ENCODE peak calls at places on chromosomes 7 and 10, in eight cellular contexts. I is bronchial epithelial cell, W is uterus, N is Peyer's patch, S is AG04450, J is cardiac muscle cell, Q is suprapubic skin, A is GM23248. G is an unnamed sample.

GRCh38 chr7:78141533-78142281 is 343.1 kb downstream of the PHTF2 start:
- DNase-seq in Q (no peak), S (peak; percentile 51), W (no peak), I (no peak), N (no peak), A (peak; percentile 82), J (peak; percentile 50), G (no peak)

GRCh38 chr7:134234216-134234615 is 82.5 kb downstream of the SLC35B4 start:
- DNase-seq in A (no peak), J (no peak), N (no peak), W (no peak), I (no peak), S (no peak), Q (no peak), G (no peak)

GRCh38 chr10:115711306-115711705 is 561.7 kb downstream of the GFRA1 start:
- DNase-seq in N (no peak), S (no peak), Q (no peak), J (no peak), W (no peak), I (no peak), A (no peak), G (no peak)

GRCh38 chr10:121449457-121450045 is 148.7 kb downstream of the FGFR2 start:
- DNase-seq in I (no peak), N (no peak), J (no peak), S (no peak), W (no peak), A (no peak), Q (no peak), G (no peak)

GRCh38 chr10:49110684-49111319 is 4.5 kb downstream of the VSTM4 start:
- DNase-seq in J (no peak), Q (no peak), S (no peak), I (no peak), W (no peak), N (no peak), A (no peak), G (no peak)

GRCh38 chr7:124992881-124993562 is 63.4 kb upstream of the POT1 start:
- DNase-seq in I (peak; percentile 88), W (no peak), S (peak; percentile 57), J (peak; percentile 91), A (peak; percentile 89), N (no peak), Q (no peak), G (no peak)

GRCh38 chr7:106050002-106050742 is 61.9 kb downstream of the SYPL1 start:
- DNase-seq in N (no peak), J (peak; percentile 93), W (peak; percentile 61), I (peak; percentile 82), S (peak; percentile 38), A (peak; percentile 87), Q (no peak), G (no peak)

GRCh38 chr10:103584216-103585010 is 90.9 kb downstream of the NEURL1 start:
- DNase-seq in J (peak; percentile 38), I (no peak), S (no peak), Q (no peak), W (no peak), A (peak; percentile 83), N (peak; percentile 78), G (no peak)

GRCh38 chr7:250523-250922 is 39.4 kb upstream of the FOXL3 start:
- DNase-seq in W (no peak), S (no peak), N (no peak), I (no peak), A (no peak), Q (no peak), J (no peak), G (no peak)

GRCh38 chr10:83410570-83410969 is 728.7 kb upstream of the GHITM start:
- DNase-seq in I (no peak), J (no peak), Q (no peak), N (no peak), A (no peak), W (no peak), S (no peak), G (no peak)

GRCh38 chr10:28489201-28489600 is 43.7 kb upstream of the WAC start:
- DNase-seq in W (no peak), A (no peak), Q (no peak), N (no peak), S (no peak), I (no peak), J (no peak), G (no peak)

GRCh38 chr10:28495084-28495483 is 37.8 kb upstream of the WAC start:
- DNase-seq in J (no peak), Q (no peak), I (no peak), N (no peak), A (no peak), S (no peak), W (no peak), G (no peak)

GRCh38 chr10:28494420-28494819 is 38.5 kb upstream of the WAC start:
- DNase-seq in A (no peak), J (no peak), I (no peak), S (no peak), W (no peak), Q (no peak), N (no peak), G (no peak)

GRCh38 chr10:28492556-28492955 is 40.4 kb upstream of the WAC start:
- DNase-seq in I (no peak), N (no peak), A (no peak), Q (no peak), J (no peak), S (no peak), W (no peak), G (no peak)

GRCh38 chr10:28492093-28492492 is 40.8 kb upstream of the WAC start:
- DNase-seq in I (no peak), W (no peak), A (no peak), J (no peak), Q (no peak), S (no peak), N (no peak), G (no peak)
- H3K4me3 ChIP-seq in I (no peak overlapping the region), W (no peak overlapping the region), A (no peak overlapping the region), J (no peak overlapping the region), Q (no peak overlapping the region), S (no peak overlapping the region), N (no peak overlapping the region), G (no peak overlapping the region)

GRCh38 chr7:35036361-35037171 is 719 bp downstream of the DPY19L1 start:
- DNase-seq in N (peak; percentile 81), I (peak; percentile 41), Q (no peak), A (peak; percentile 83), W (peak; percentile 41), J (peak; percentile 78), S (no peak), G (peak; percentile 75)

GRCh38 chr7:35037211-35037525 is at the start of gene DPY19L1:
- DNase-seq in W (no peak), S (no peak), I (no peak), N (no peak), Q (no peak), J (no peak), A (no peak), G (no peak)

GRCh38 chr7:35037526-35038339 is 448 bp upstream of the DPY19L1 start:
- DNase-seq in S (peak; percentile 81), W (peak; percentile 90), N (peak; percentile 98), Q (peak; percentile 90), I (peak; percentile 65), J (peak; percentile 98), A (peak; percentile 99), G (peak; percentile 93)

GRCh38 chr7:35038340-35038738 is 1.1 kb upstream of the DPY19L1 start:
- DNase-seq in W (no peak), N (no peak), J (no peak), S (no peak), Q (no peak), A (no peak), I (no peak), G (no peak)

GRCh38 chr7:35035511-35035921 is 1.8 kb downstream of the DPY19L1 start:
- DNase-seq in S (no peak), A (peak; percentile 52), J (peak; percentile 35), I (peak; percentile 59), Q (no peak), N (peak; percentile 56), W (no peak), G (no peak)
- H3K4me3 ChIP-seq in S (peak overlapping the region; percentile 76), A (peak overlapping the region; percentile 94), J (peak overlapping the region; percentile 93), I (no peak overlapping the region), Q (no peak overlapping the region), N (no peak overlapping the region), W (no peak overlapping the region), G (peak overlapping the region; percentile 75)

GRCh38 chr7:36157506-36158320 is 4.7 kb downstream of the EEPD1 start:
- DNase-seq in A (no peak), Q (no peak), J (no peak), I (peak; percentile 80), N (peak; percentile 82), W (no peak), S (no peak), G (no peak)

GRCh38 chr7:36154255-36155212 is 1.5 kb downstream of the EEPD1 start:
- DNase-seq in I (no peak), A (peak; percentile 19), N (no peak), Q (no peak), J (no peak), S (no peak), W (no peak), G (no peak)

GRCh38 chr7:36153571-36154097 is 580 bp downstream of the EEPD1 start:
- DNase-seq in W (peak; percentile 29), S (no peak), J (peak; percentile 6), Q (no peak), A (peak; percentile 33), I (no peak), N (peak; percentile 69), G (peak; percentile 79)

GRCh38 chr7:36158321-36158605 is 5.2 kb downstream of the EEPD1 start:
- DNase-seq in Q (no peak), I (no peak), A (no peak), W (no peak), N (no peak), S (no peak), J (no peak), G (no peak)

DNA sequence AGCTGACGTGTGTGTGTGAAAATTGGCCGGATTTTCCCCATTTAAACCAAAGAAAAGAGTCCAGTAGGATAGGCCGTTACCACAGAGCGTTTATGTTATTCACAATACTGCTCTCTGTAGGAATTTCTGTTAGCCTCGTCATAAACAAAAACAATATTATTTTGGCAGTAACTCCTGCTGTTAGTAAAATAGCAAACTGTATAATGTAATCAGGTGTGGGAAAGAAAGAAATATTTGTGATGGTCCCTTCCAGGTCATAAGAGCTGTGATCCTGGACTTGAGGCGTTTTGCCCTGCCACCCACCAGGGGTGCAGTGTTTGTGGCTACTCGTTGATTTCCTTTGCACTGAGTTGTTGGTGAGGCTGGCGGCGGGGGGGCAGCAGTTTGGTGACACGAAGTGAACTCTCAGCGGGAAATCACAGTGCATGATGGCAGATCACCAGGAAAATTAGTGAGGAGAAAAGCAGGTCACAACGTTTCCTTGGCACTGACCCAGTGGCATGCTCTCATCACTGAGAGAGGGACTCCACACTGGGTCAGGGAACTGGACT is 2.8 kb downstream of the EEPD1 start:
- DNase-seq in S (no peak), J (no peak), Q (no peak), I (no peak), N (peak; percentile 62), A (peak; percentile 55), W (peak; percentile 46), G (no peak)
- H3K4me3 ChIP-seq in S (peak overlapping the region; percentile 85), J (no peak overlapping the region), Q (peak overlapping the region; percentile 80), I (no peak overlapping the region), N (peak overlapping the region; percentile 77), A (peak overlapping the region; percentile 8), W (peak overlapping the region; percentile 1), G (peak overlapping the region; percentile 81)

DNA sequence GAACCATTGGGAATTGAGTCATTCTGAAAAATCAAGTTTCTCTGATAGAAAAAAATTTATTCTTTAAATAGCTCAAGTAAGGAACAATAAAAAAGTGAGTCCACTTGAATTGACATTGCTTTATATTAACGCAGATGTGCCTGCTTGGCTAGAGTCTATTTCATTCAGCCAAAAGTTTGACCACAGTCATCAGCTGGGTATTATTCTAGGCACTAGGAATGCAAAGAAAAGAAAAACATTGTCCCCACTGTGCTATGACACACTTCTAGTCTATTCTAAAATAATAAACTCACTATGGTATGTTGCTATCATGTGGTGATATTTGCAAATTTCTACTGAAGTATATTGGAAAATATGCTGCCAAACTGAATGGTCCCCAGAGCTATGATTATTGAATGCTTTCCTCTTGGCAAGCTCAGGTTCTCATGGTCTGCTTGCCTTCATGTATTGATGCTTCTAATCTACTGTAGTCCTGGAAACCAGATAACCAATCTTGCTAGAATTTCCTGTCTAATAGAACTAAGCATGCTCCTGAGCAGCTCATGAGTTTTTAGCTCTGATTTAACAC is 8.3 kb downstream of the SFRP4 start:
- DNase-seq in A (peak; percentile 56), Q (no peak), J (peak; percentile 79), I (no peak), W (no peak), S (no peak), N (no peak), G (no peak)
- H3K4me3 ChIP-seq in A (no peak overlapping the region), Q (no peak overlapping the region), J (no peak overlapping the region), I (no peak overlapping the region), W (no peak overlapping the region), S (no peak overlapping the region), N (no peak overlapping the region), G (no peak overlapping the region)